ENCODE peak calls at places on chromosome 2, in six cellular contexts. A, D, M, L, N and G are unnamed samples. For H3K36me3, the result is how much of the 10 kb centered on the place peaks cover.

GRCh38 chr2:143840601-143841000 is 679.3 kb downstream of the ZEB2 start:
- DNase-seq in A (no peak), D (no peak), M (no peak), L (no peak), N (no peak), G (no peak)

GRCh38 chr2:237449193-237449797 is 35.3 kb upstream of the COL6A3 start:
- DNase-seq in A (no peak), D (no peak), M (peak), L (no peak), N (no peak), G (peak)

GRCh38 chr2:206993512-206993911 is 54.2 kb downstream of the CPO start:
- DNase-seq in A (no peak), D (no peak), M (no peak), L (no peak), N (no peak), G (no peak)

GRCh38 chr2:106159867-106160785 is 34.0 kb downstream of the UXS1 start:
- DNase-seq in A (no peak), D (no peak), M (no peak), L (no peak), N (no peak), G (no peak)

GRCh38 chr2:88038263-88039105 is 17.1 kb downstream of the KRCC1 start:
- DNase-seq in A (no peak), D (peak), M (no peak), L (peak), N (peak), G (no peak)

GRCh38 chr2:224357098-224357901 is 44.6 kb downstream of the FAM124B start:
- DNase-seq in A (peak), D (peak), M (no peak), L (peak), N (peak), G (peak)

GRCh38 chr2:96856776-96857673 is 791 bp downstream of the ANKRD39 start:
- DNase-seq in A (no peak), D (peak), M (peak), L (peak), N (no peak), G (no peak)

GRCh38 chr2:215171151-215171550 is 32.7 kb upstream of the ABCA12 start:
- DNase-seq in A (no peak), D (peak), M (no peak), L (no peak), N (peak), G (no peak)

GRCh38 chr2:7899923-7900322 is 781.9 kb upstream of the ID2 start:
- DNase-seq in A (no peak), D (no peak), M (no peak), L (peak), N (no peak), G (no peak)

GRCh38 chr2:27249891-27250651 is 12.8 kb downstream of the SLC30A3 start:
- DNase-seq in A (peak), D (peak), M (no peak), L (peak), N (no peak), G (peak)

GRCh38 chr2:43950383-43951008 is 45.3 kb downstream of the LRPPRC start:
- DNase-seq in A (no peak), D (peak), M (no peak), L (peak), N (peak), G (peak)

GRCh38 chr2:74188696-74189095 is 9.7 kb upstream of the MTHFD2 start:
- DNase-seq in A (no peak), D (no peak), M (no peak), L (no peak), N (no peak), G (no peak)

GRCh38 chr2:41870948-41871522 is 176.8 kb upstream of the PKDCC start:
- DNase-seq in A (no peak), D (no peak), M (peak), L (peak), N (peak), G (peak)

GRCh38 chr2:105597831-105598293 is 146.8 kb upstream of the NCK2 start:
- DNase-seq in A (no peak), D (no peak), M (no peak), L (no peak), N (no peak), G (no peak)

GRCh38 chr2:30385327-30385726 is 61.7 kb upstream of the LCLAT1 start:
- DNase-seq in A (no peak), D (peak), M (no peak), L (peak), N (peak), G (peak)

GRCh38 chr2:21165350-21165749 is 41.6 kb downstream of the TDRD15 start:
- DNase-seq in A (no peak), D (peak), M (no peak), L (no peak), N (no peak), G (peak)

GRCh38 chr2:226327830-226328229 is 471.8 kb downstream of the IRS1 start:
- DNase-seq in A (no peak), D (peak), M (no peak), L (no peak), N (no peak), G (no peak)

GRCh38 chr2:222057249-222058073 is 241.3 kb downstream of the PAX3 start:
- DNase-seq in A (peak), D (peak), M (no peak), L (peak), N (no peak), G (peak)

GRCh38 chr2:196591621-196592022 is 47.9 kb upstream of the CCDC150 start:
- DNase-seq in A (no peak), D (no peak), M (no peak), L (peak), N (no peak), G (no peak)

GRCh38 chr2:10019174-10019971 is 24.0 kb upstream of the KLF11 start:
- DNase-seq in A (no peak), D (no peak), M (peak), L (no peak), N (no peak), G (no peak)

GRCh38 chr2:10017313-10017941 is 25.9 kb upstream of the KLF11 start:
- DNase-seq in A (no peak), D (no peak), M (peak), L (no peak), N (no peak), G (no peak)

GRCh38 chr2:10014418-10015190 is 28.7 kb upstream of the KLF11 start:
- DNase-seq in A (no peak), D (peak), M (peak), L (no peak), N (no peak), G (no peak)

GRCh38 chr2:10016802-10017258 is 26.5 kb upstream of the KLF11 start:
- DNase-seq in A (no peak), D (no peak), M (peak), L (no peak), N (no peak), G (no peak)

DNA sequence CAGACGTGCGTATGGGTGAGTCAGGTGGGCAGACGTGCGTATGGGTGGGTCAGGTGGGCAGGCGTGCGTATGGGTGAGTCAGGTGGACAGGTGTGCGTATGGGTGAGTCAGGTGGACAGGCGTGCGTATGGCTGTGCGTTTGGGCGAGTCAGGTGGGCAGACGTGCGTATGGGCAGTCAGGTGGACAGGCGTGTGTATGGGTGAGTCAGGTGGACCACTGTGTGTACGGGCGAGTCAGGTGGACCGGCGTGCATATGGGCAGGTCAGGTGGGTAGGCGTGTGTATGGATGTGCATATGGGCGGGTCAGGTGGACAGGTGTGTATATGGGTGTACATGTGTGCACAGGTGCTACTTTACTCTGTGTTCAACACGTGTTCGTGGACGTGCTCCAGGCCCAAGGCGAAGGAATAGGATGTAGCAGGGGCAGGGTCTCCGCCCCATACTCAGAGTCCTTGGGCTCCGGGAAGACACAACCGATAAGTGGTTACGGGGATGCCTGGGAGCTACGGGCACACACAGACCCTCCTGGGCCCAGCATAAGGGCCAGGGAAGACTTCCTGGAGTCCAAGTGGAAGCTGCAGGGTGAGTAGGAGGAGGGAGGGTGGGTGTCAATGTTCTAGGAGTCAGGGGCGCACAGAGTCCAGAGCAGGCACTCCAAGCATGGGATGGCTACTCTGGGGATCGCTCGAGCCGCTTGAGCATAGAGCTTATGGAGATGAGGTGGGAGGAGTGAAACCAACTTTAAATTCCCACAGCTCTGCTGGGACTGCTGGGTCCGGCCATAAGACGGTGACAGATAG is 27.1 kb upstream of the KLF11 start:
- DNase-seq in A (no peak), D (no peak), M (peak), L (no peak), N (no peak), G (no peak)
- H3K4me3 ChIP-seq in A (no peak), D (no peak), M (no peak), L (no peak), N (no peak), G (no peak)

DNA sequence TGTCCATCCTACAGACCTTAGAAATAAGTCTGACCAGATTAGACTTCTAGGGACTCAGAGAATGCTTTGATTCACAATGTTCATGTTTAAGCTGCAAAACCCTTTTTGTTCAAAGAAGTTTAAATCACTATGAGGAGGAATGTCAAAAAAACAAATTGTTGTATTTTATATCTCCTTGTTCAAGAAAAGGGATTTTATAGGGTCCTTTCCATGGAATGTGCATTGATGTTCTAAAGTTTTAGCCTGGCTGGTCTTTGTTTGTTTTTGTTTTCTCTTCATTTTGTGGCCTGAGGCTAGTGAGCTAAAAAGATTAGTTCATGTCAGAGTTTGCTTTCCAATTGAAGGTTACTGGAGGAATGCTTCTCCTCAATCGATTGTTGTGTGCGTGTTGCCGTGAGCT is 77.2 kb downstream of the MGAT5 start:
- DNase-seq in A (no peak), D (no peak), M (no peak), L (no peak), N (no peak), G (no peak)
- H3K27ac ChIP-seq in A (no peak), D (no peak), M (no peak), L (no peak), N (no peak), G (no peak)

GRCh38 chr2:217657252-217657651 is 345.5 kb downstream of the TNS1 start:
- DNase-seq in A (no peak), D (no peak), M (no peak), L (no peak), N (no peak), G (no peak)

GRCh38 chr2:217662984-217663602 is 339.7 kb downstream of the TNS1 start:
- DNase-seq in A (no peak), D (peak), M (no peak), L (no peak), N (peak), G (no peak)

GRCh38 chr2:217661378-217661777 is 341.4 kb downstream of the TNS1 start:
- DNase-seq in A (no peak), D (no peak), M (no peak), L (no peak), N (no peak), G (no peak)

GRCh38 chr2:217656366-217656765 is 346.4 kb downstream of the TNS1 start:
- DNase-seq in A (no peak), D (peak), M (no peak), L (no peak), N (no peak), G (no peak)

GRCh38 chr2:217660423-217660822 is 342.4 kb downstream of the TNS1 start:
- DNase-seq in A (no peak), D (no peak), M (no peak), L (no peak), N (no peak), G (no peak)
- H3K36me3 ChIP-seq in A (under half), D (under half), M (under half), L (under half), N (under half), G (under half)

DNA sequence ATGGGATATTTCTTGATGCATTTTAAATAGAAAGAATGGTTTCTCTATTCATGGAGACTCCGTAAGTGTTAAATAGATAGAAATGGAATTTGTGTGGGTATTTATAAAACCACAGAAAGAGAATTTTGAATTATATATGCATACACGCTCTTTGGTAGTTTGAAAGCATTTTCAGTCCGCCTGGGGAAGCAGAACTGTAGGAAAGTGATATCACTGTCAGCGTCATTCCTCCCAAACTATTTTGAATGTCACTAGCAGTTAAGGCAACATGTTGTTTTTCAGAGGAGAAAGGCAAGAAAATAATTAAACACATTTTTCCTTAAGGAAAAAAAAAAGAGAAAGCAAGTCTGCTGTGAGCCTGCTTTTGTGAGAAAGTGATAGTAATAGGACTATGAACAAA is 8.7 kb upstream of the ERMN start:
- DNase-seq in A (no peak), D (no peak), M (no peak), L (no peak), N (no peak), G (peak)
- H3K4me3 ChIP-seq in A (no peak), D (no peak), M (no peak), L (no peak), N (no peak), G (no peak)

GRCh38 chr2:232592687-232593407 is 40.6 kb upstream of the EFHD1 start:
- DNase-seq in A (no peak), D (peak), M (no peak), L (peak), N (peak), G (no peak)
- H3K27ac ChIP-seq in A (no peak), D (peak), M (no peak), L (no peak), N (peak), G (no peak)

DNA sequence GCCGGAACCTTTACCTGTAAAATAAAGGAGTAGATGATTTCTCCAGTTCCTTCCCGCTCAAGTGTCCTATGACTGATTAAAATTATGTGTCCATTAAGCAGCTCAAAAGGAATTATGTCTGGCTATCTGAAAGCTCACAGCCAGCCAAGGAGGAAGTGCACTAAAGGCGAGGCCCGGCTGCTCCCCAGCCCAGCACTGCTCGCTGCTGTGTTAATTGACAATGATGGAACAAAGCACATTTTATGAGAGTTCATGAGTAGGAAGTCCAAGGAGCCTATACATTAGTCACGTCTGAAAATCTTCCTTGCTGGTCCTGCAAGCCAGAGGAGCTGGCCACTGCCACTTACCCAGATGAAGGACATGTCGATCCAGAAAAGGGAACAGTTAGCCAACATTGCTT is 14.3 kb downstream of the TTC32 start:
- DNase-seq in A (no peak), D (no peak), M (no peak), L (no peak), N (no peak), G (no peak)
- H3K36me3 ChIP-seq in A (under half), D (under half), M (under half), L (under half), N (under half), G (under half)

DNA sequence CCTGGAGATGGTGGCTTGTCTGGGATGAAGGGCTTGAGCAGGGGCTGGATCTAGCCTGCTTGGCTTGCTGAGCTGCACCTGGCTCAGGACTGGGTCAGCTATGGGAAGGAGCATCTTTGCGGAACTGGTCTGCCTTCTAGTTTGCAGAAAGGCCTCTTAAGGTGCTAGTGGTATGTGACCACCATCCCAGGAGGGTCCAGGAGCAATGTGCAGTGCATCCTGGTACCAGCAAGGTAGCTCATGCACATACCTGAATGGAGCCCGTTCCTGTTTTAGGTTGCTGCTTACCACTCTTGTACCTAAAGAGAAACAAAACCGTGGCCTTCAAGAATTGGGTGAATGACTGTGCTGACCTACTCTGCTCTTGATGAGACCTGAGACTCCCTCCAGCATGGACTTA is 118.6 kb upstream of the PELI1 start:
- DNase-seq in A (no peak), D (no peak), M (no peak), L (no peak), N (no peak), G (no peak)
- H3K4me3 ChIP-seq in A (no peak), D (peak), M (no peak), L (no peak), N (peak), G (no peak)

GRCh38 chr2:190503088-190503487 is 31.4 kb downstream of the NEMP2 start:
- DNase-seq in A (no peak), D (no peak), M (no peak), L (no peak), N (no peak), G (no peak)
- H3K27ac ChIP-seq in A (no peak), D (no peak), M (no peak), L (no peak), N (no peak), G (no peak)